ENCODE peak calls at places on chromosome 1, in seven cellular contexts. One of them, this sample, is unnamed.

GRCh38 chr1:64124751-64125445 is 78.5 kb upstream of the UBE2U start:
- DNase-seq in T-helper 17 cell: no peak
- DNase-seq in SW480: no peak
- DNase-seq in A172: no peak
- DNase-seq in activated CD4-positive, alpha-beta T cell treated with anti-CD3 and anti-CD28 coated beads, Interleukin-2, amount 50 U/mL, for 1 hour: no peak
- DNase-seq in stimulated activated CD8-positive, alpha-beta memory T cell treated with anti-CD3 and anti-CD28 coated beads, Interleukin-15, amount 100 ng/mL, for 1 hour: no peak
- DNase-seq in T-cell: no peak
- DNase-seq in this sample: no peak

GRCh38 chr1:157367091-157367739 is 185.1 kb downstream of the FCRL5 start:
- DNase-seq in T-cell: no peak
- DNase-seq in SW480: no peak
- DNase-seq in activated CD4-positive, alpha-beta T cell treated with anti-CD3 and anti-CD28 coated beads, Interleukin-2, amount 50 U/mL, for 1 hour: no peak
- DNase-seq in A172: no peak
- DNase-seq in T-helper 17 cell: no peak
- DNase-seq in stimulated activated CD8-positive, alpha-beta memory T cell treated with anti-CD3 and anti-CD28 coated beads, Interleukin-15, amount 100 ng/mL, for 1 hour: no peak
- DNase-seq in this sample: no peak

GRCh38 chr1:167797005-167797404 is 75.2 kb downstream of the MPZL1 start:
- DNase-seq in activated CD4-positive, alpha-beta T cell treated with anti-CD3 and anti-CD28 coated beads, Interleukin-2, amount 50 U/mL, for 1 hour: no peak
- DNase-seq in A172: peak
- DNase-seq in stimulated activated CD8-positive, alpha-beta memory T cell treated with anti-CD3 and anti-CD28 coated beads, Interleukin-15, amount 100 ng/mL, for 1 hour: no peak
- DNase-seq in T-cell: no peak
- DNase-seq in T-helper 17 cell: no peak
- DNase-seq in SW480: peak
- DNase-seq in this sample: no peak

GRCh38 chr1:51946300-51946699 is 44.2 kb downstream of the RAB3B start:
- DNase-seq in SW480: no peak
- DNase-seq in T-cell: no peak
- DNase-seq in activated CD4-positive, alpha-beta T cell treated with anti-CD3 and anti-CD28 coated beads, Interleukin-2, amount 50 U/mL, for 1 hour: no peak
- DNase-seq in stimulated activated CD8-positive, alpha-beta memory T cell treated with anti-CD3 and anti-CD28 coated beads, Interleukin-15, amount 100 ng/mL, for 1 hour: no peak
- DNase-seq in T-helper 17 cell: no peak
- DNase-seq in A172: no peak
- DNase-seq in this sample: no peak

GRCh38 chr1:217003355-217003754 is 280.1 kb upstream of the ESRRG start:
- DNase-seq in activated CD4-positive, alpha-beta T cell treated with anti-CD3 and anti-CD28 coated beads, Interleukin-2, amount 50 U/mL, for 1 hour: no peak
- DNase-seq in A172: no peak
- DNase-seq in stimulated activated CD8-positive, alpha-beta memory T cell treated with anti-CD3 and anti-CD28 coated beads, Interleukin-15, amount 100 ng/mL, for 1 hour: no peak
- DNase-seq in T-helper 17 cell: no peak
- DNase-seq in SW480: no peak
- DNase-seq in T-cell: no peak
- DNase-seq in this sample: no peak

GRCh38 chr1:173149887-173150286 is 57.2 kb downstream of the TNFSF4 start:
- DNase-seq in A172: peak
- DNase-seq in SW480: no peak
- DNase-seq in activated CD4-positive, alpha-beta T cell treated with anti-CD3 and anti-CD28 coated beads, Interleukin-2, amount 50 U/mL, for 1 hour: no peak
- DNase-seq in stimulated activated CD8-positive, alpha-beta memory T cell treated with anti-CD3 and anti-CD28 coated beads, Interleukin-15, amount 100 ng/mL, for 1 hour: no peak
- DNase-seq in T-helper 17 cell: no peak
- DNase-seq in T-cell: no peak
- DNase-seq in this sample: no peak

GRCh38 chr1:170864238-170864637 is 71.1 kb upstream of the MROH9 start:
- DNase-seq in activated CD4-positive, alpha-beta T cell treated with anti-CD3 and anti-CD28 coated beads, Interleukin-2, amount 50 U/mL, for 1 hour: no peak
- DNase-seq in T-helper 17 cell: no peak
- DNase-seq in stimulated activated CD8-positive, alpha-beta memory T cell treated with anti-CD3 and anti-CD28 coated beads, Interleukin-15, amount 100 ng/mL, for 1 hour: no peak
- DNase-seq in A172: no peak
- DNase-seq in SW480: no peak
- DNase-seq in T-cell: no peak
- DNase-seq in this sample: no peak

GRCh38 chr1:61851849-61852692 is 109.8 kb downstream of the PATJ start:
- DNase-seq in stimulated activated CD8-positive, alpha-beta memory T cell treated with anti-CD3 and anti-CD28 coated beads, Interleukin-15, amount 100 ng/mL, for 1 hour: no peak
- DNase-seq in SW480: peak
- DNase-seq in A172: peak
- DNase-seq in activated CD4-positive, alpha-beta T cell treated with anti-CD3 and anti-CD28 coated beads, Interleukin-2, amount 50 U/mL, for 1 hour: no peak
- DNase-seq in T-cell: no peak
- DNase-seq in T-helper 17 cell: no peak
- DNase-seq in this sample: peak

GRCh38 chr1:22339237-22339636 is 112.4 kb upstream of the ZBTB40 start:
- DNase-seq in stimulated activated CD8-positive, alpha-beta memory T cell treated with anti-CD3 and anti-CD28 coated beads, Interleukin-15, amount 100 ng/mL, for 1 hour: no peak
- DNase-seq in activated CD4-positive, alpha-beta T cell treated with anti-CD3 and anti-CD28 coated beads, Interleukin-2, amount 50 U/mL, for 1 hour: no peak
- DNase-seq in T-cell: no peak
- DNase-seq in SW480: no peak
- DNase-seq in A172: no peak
- DNase-seq in T-helper 17 cell: no peak
- DNase-seq in this sample: no peak

This sample was measured in HCT116.